ENCODE peak calls at places on chromosomes 6 and 20, in five cellular contexts. One of them, this sample, is unnamed. For H3K4me1, the result is how much of the 10 kb centered on the place peaks cover.

GRCh38 chr6:101830501-101831031 is 437.1 kb downstream of the GRIK2 start:
- DNase-seq in hepatocyte: no peak
- DNase-seq in heart left ventricle: no peak
- DNase-seq in mucosa of descending colon: no peak
- DNase-seq in lower lobe of right lung: no peak
- DNase-seq in this sample: peak

GRCh38 chr6:14697427-14697826 is 548.4 kb upstream of the JARID2 start:
- DNase-seq in hepatocyte: no peak
- DNase-seq in heart left ventricle: no peak
- DNase-seq in mucosa of descending colon: no peak
- DNase-seq in lower lobe of right lung: no peak
- DNase-seq in this sample: no peak

GRCh38 chr6:157823001-157823522 is at the start of gene SNX9:
- DNase-seq in hepatocyte: peak
- DNase-seq in heart left ventricle: peak
- DNase-seq in mucosa of descending colon: peak
- DNase-seq in lower lobe of right lung: peak
- DNase-seq in this sample: no peak

GRCh38 chr6:46128476-46128875 is 1.3 kb upstream of the ENPP4 start:
- DNase-seq in hepatocyte: no peak
- DNase-seq in heart left ventricle: no peak
- DNase-seq in mucosa of descending colon: no peak
- DNase-seq in lower lobe of right lung: no peak
- DNase-seq in this sample: no peak

GRCh38 chr6:104251651-104252050 is 608.1 kb downstream of the HACE1 start:
- DNase-seq in hepatocyte: no peak
- DNase-seq in heart left ventricle: no peak
- DNase-seq in mucosa of descending colon: no peak
- DNase-seq in lower lobe of right lung: no peak
- DNase-seq in this sample: no peak

GRCh38 chr6:134240664-134241431 is 77.1 kb downstream of the SGK1 start:
- DNase-seq in hepatocyte: no peak
- DNase-seq in heart left ventricle: peak
- DNase-seq in mucosa of descending colon: no peak
- DNase-seq in lower lobe of right lung: peak
- DNase-seq in this sample: peak

GRCh38 chr6:170096803-170097504 is 193.9 kb downstream of the DLL1 start:
- DNase-seq in hepatocyte: no peak
- DNase-seq in heart left ventricle: no peak
- DNase-seq in mucosa of descending colon: no peak
- DNase-seq in lower lobe of right lung: no peak
- DNase-seq in this sample: no peak

GRCh38 chr6:77466055-77467028 is 3.1 kb upstream of the HTR1B start:
- DNase-seq in hepatocyte: peak
- DNase-seq in heart left ventricle: no peak
- DNase-seq in mucosa of descending colon: peak
- DNase-seq in lower lobe of right lung: peak
- DNase-seq in this sample: peak

GRCh38 chr6:97021194-97021593 is 96.7 kb downstream of the KLHL32 start:
- DNase-seq in hepatocyte: no peak
- DNase-seq in heart left ventricle: no peak
- DNase-seq in mucosa of descending colon: no peak
- DNase-seq in lower lobe of right lung: no peak
- DNase-seq in this sample: no peak

GRCh38 chr6:4371207-4371921 is 236.0 kb upstream of the ECI2 start:
- DNase-seq in hepatocyte: no peak
- DNase-seq in heart left ventricle: peak
- DNase-seq in mucosa of descending colon: no peak
- DNase-seq in lower lobe of right lung: no peak
- DNase-seq in this sample: no peak

GRCh38 chr6:45212976-45213375 is 115.2 kb upstream of the RUNX2 start:
- DNase-seq in hepatocyte: no peak
- DNase-seq in heart left ventricle: no peak
- DNase-seq in mucosa of descending colon: no peak
- DNase-seq in lower lobe of right lung: no peak
- DNase-seq in this sample: peak

GRCh38 chr20:63696311-63696627 is 183 bp upstream of the TNFRSF6B start:
- DNase-seq in hepatocyte: peak
- DNase-seq in heart left ventricle: peak
- DNase-seq in mucosa of descending colon: peak
- DNase-seq in lower lobe of right lung: peak
- DNase-seq in this sample: peak

GRCh38 chr6:118746100-118746874 is 94.9 kb upstream of the CEP85L start:
- DNase-seq in hepatocyte: no peak
- DNase-seq in heart left ventricle: no peak
- DNase-seq in mucosa of descending colon: no peak
- DNase-seq in lower lobe of right lung: peak
- DNase-seq in this sample: no peak

GRCh38 chr6:40610229-40610628 is 23.1 kb upstream of the LRFN2 start:
- DNase-seq in hepatocyte: no peak
- DNase-seq in heart left ventricle: no peak
- DNase-seq in mucosa of descending colon: no peak
- DNase-seq in lower lobe of right lung: no peak
- DNase-seq in this sample: no peak

GRCh38 chr6:133184798-133185380 is 56.3 kb upstream of the EYA4 start:
- DNase-seq in hepatocyte: peak
- DNase-seq in heart left ventricle: no peak
- DNase-seq in mucosa of descending colon: no peak
- DNase-seq in lower lobe of right lung: no peak
- DNase-seq in this sample: no peak

GRCh38 chr6:27544612-27545260 is 71.8 kb upstream of the ZNF184 start:
- DNase-seq in hepatocyte: no peak
- DNase-seq in heart left ventricle: no peak
- DNase-seq in mucosa of descending colon: no peak
- DNase-seq in lower lobe of right lung: no peak
- DNase-seq in this sample: no peak

GRCh38 chr6:15535495-15536200 is 127.2 kb downstream of the DTNBP1 start:
- DNase-seq in hepatocyte: no peak
- DNase-seq in heart left ventricle: no peak
- DNase-seq in mucosa of descending colon: no peak
- DNase-seq in lower lobe of right lung: no peak
- DNase-seq in this sample: no peak

GRCh38 chr20:33914871-33915270 is 78.8 kb upstream of the RALY start:
- DNase-seq in hepatocyte: no peak
- DNase-seq in heart left ventricle: no peak
- DNase-seq in mucosa of descending colon: no peak
- DNase-seq in lower lobe of right lung: no peak
- DNase-seq in this sample: peak
- TF ChIP-seq CTCF in hepatocyte: no peak
- TF ChIP-seq CTCF in heart left ventricle: no peak
- TF ChIP-seq CTCF in mucosa of descending colon: no peak
- TF ChIP-seq CTCF in lower lobe of right lung: no peak
- TF ChIP-seq CTCF in this sample: peak

GRCh38 chr6:13441778-13442177 is 45.6 kb downstream of the GFOD1 start:
- DNase-seq in hepatocyte: no peak
- DNase-seq in heart left ventricle: no peak
- DNase-seq in mucosa of descending colon: no peak
- DNase-seq in lower lobe of right lung: no peak
- DNase-seq in this sample: no peak
- H3K4me1 ChIP-seq in hepatocyte: under half
- H3K4me1 ChIP-seq in heart left ventricle: half or more
- H3K4me1 ChIP-seq in mucosa of descending colon: under half
- H3K4me1 ChIP-seq in lower lobe of right lung: under half
- H3K4me1 ChIP-seq in this sample: under half

DNA sequence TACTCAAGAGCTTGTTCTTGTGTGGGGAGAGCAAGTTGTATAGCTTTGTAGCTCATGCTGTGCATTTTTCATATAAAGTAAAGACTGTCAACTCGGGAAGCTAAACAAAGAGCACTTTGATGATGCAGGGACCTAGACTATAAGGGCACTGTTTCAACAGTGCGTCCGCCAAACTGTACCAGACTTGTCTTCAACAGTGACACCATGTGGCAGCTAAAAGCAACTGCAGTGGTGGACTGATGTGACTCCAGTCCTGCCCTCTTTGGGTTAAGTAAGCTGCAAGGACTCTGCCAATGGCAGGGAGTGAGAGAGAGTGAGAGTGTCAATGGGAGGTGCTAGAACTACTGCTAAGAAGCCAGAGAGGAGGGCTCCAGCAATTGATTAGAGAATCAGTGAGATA is 48.1 kb upstream of the MC3R start:
- DNase-seq in hepatocyte: no peak
- DNase-seq in heart left ventricle: no peak
- DNase-seq in mucosa of descending colon: no peak
- DNase-seq in lower lobe of right lung: no peak
- DNase-seq in this sample: no peak
- TF ChIP-seq CTCF in hepatocyte: no peak
- TF ChIP-seq CTCF in heart left ventricle: no peak
- TF ChIP-seq CTCF in mucosa of descending colon: no peak
- TF ChIP-seq CTCF in lower lobe of right lung: no peak
- TF ChIP-seq CTCF in this sample: peak

GRCh38 chr20:23103284-23104018 is 17.3 kb upstream of the CD93 start:
- DNase-seq in hepatocyte: no peak
- DNase-seq in heart left ventricle: no peak
- DNase-seq in mucosa of descending colon: no peak
- DNase-seq in lower lobe of right lung: no peak
- DNase-seq in this sample: no peak
- H3K4me1 ChIP-seq in hepatocyte: under half
- H3K4me1 ChIP-seq in heart left ventricle: half or more
- H3K4me1 ChIP-seq in mucosa of descending colon: under half
- H3K4me1 ChIP-seq in lower lobe of right lung: half or more
- H3K4me1 ChIP-seq in this sample: under half

GRCh38 chr6:38897507-38897906 is 151.1 kb upstream of the GLP1R start:
- DNase-seq in hepatocyte: no peak
- DNase-seq in heart left ventricle: no peak
- DNase-seq in mucosa of descending colon: no peak
- DNase-seq in lower lobe of right lung: no peak
- DNase-seq in this sample: no peak
- TF ChIP-seq CTCF in hepatocyte: no peak
- TF ChIP-seq CTCF in heart left ventricle: no peak
- TF ChIP-seq CTCF in mucosa of descending colon: no peak
- TF ChIP-seq CTCF in lower lobe of right lung: no peak
- TF ChIP-seq CTCF in this sample: no peak